ENCODE peak calls at places on chromosomes 2 and 18, in five cellular contexts. Y is NCI-H748 treated with DMSO at 0.1 percent for 48 hours, R is left ventricle myocardium inferior, X is NCI-H510A treated with DMSO at 0.1 percent for 48 hours, V is erythroblast. B is an unnamed sample.
A peak's percentile ranks its signal among the peaks of the same experiment; 100 is the strongest.

GRCh38 chr2:30412392-30413321 is 34.4 kb upstream of the LCLAT1 start:
- DNase-seq in Y (no peak), R (peak; percentile 63), X (no peak), V (no peak), B (no peak)

GRCh38 chr2:40244251-40245010 is 207.5 kb downstream of the SLC8A1 start:
- DNase-seq in Y (peak; percentile 44), R (peak; percentile 26), X (peak; percentile 26), V (peak; percentile 8), B (peak; percentile 55)

GRCh38 chr18:61435064-61435652 is 101.9 kb downstream of the CDH20 start:
- DNase-seq in Y (no peak), R (no peak), X (no peak), V (peak; percentile 36), B (no peak)

GRCh38 chr2:174344716-174345472 is 10.1 kb downstream of the SP9 start:
- DNase-seq in Y (peak; percentile 26), R (no peak), X (peak; percentile 97), V (peak; percentile 56), B (peak; percentile 43)

GRCh38 chr18:39435209-39435608 is 1869.6 kb upstream of the CELF4 start:
- DNase-seq in Y (no peak), R (no peak), X (no peak), V (no peak), B (no peak)

GRCh38 chr2:171655584-171655983 is 31.7 kb upstream of the DYNC1I2 start:
- DNase-seq in Y (no peak), R (no peak), X (no peak), V (no peak), B (no peak)

GRCh38 chr18:34729264-34729663 is 19.2 kb downstream of the DTNA start:
- DNase-seq in Y (no peak), R (no peak), X (peak; percentile 51), V (peak; percentile 19), B (no peak)

GRCh38 chr2:150824118-150824517 is 336.7 kb upstream of the RND3 start:
- DNase-seq in Y (no peak), R (no peak), X (no peak), V (no peak), B (no peak)

GRCh38 chr18:39485696-39486095 is 1920.1 kb upstream of the CELF4 start:
- DNase-seq in Y (no peak), R (no peak), X (no peak), V (no peak), B (no peak)

GRCh38 chr2:150020937-150021673 is 433.5 kb upstream of the MMADHC start:
- DNase-seq in Y (no peak), R (no peak), X (no peak), V (no peak), B (no peak)

GRCh38 chr2:86224645-86225355 is 25.5 kb downstream of the MRPL35 start:
- DNase-seq in Y (no peak), R (no peak), X (no peak), V (no peak), B (no peak)

GRCh38 chr2:30721241-30721640 is 86.0 kb downstream of the CAPN13 start:
- DNase-seq in Y (no peak), R (no peak), X (no peak), V (no peak), B (no peak)

GRCh38 chr2:121748202-121748601 is 7.2 kb upstream of the TSN start:
- DNase-seq in Y (no peak), R (no peak), X (no peak), V (peak; percentile 54), B (no peak)

GRCh38 chr18:55953326-55953725 is 365.3 kb upstream of the TCF4 start:
- DNase-seq in Y (no peak), R (no peak), X (no peak), V (no peak), B (no peak)

GRCh38 chr18:36095936-36096519 is 28.7 kb upstream of the RPRD1A start:
- DNase-seq in Y (peak; percentile 64), R (no peak), X (peak; percentile 85), V (peak; percentile 87), B (peak; percentile 59)

GRCh38 chr18:63843008-63843407 is 44.5 kb upstream of the SERPINB2 start:
- DNase-seq in Y (no peak), R (no peak), X (no peak), V (no peak), B (no peak)

GRCh38 chr18:22800551-22800951 is 132.6 kb upstream of the RBBP8 start:
- DNase-seq in Y (no peak), R (no peak), X (no peak), V (no peak), B (no peak)

GRCh38 chr2:239882335-239882734 is 142.8 kb downstream of the NDUFA10 start:
- DNase-seq in Y (peak; percentile 6), R (no peak), X (no peak), V (peak; percentile 71), B (peak; percentile 43)

GRCh38 chr2:40118622-40119021 is 333.3 kb downstream of the SLC8A1 start:
- DNase-seq in Y (no peak), R (no peak), X (peak; percentile 54), V (no peak), B (no peak)

GRCh38 chr2:197258580-197258979 is 52.0 kb downstream of the ANKRD44 start:
- DNase-seq in Y (no peak), R (no peak), X (no peak), V (no peak), B (no peak)

GRCh38 chr2:157897106-157897971 is 21.2 kb upstream of the ACVR1 start:
- DNase-seq in Y (no peak), R (no peak), X (no peak), V (no peak), B (no peak)

GRCh38 chr2:164792316-164793127 is 49.1 kb downstream of the COBLL1 start:
- DNase-seq in Y (no peak), R (no peak), X (no peak), V (peak; percentile 58), B (no peak)

GRCh38 chr2:197071213-197071612 is 144.7 kb upstream of the PGAP1 start:
- DNase-seq in Y (no peak), R (no peak), X (no peak), V (no peak), B (no peak)

GRCh38 chr2:10366601-10367270 is 64.0 kb downstream of the HPCAL1 start:
- DNase-seq in Y (no peak), R (no peak), X (no peak), V (no peak), B (no peak)

GRCh38 chr2:100978582-100979051 is 23.5 kb upstream of the RPL31 start:
- DNase-seq in Y (no peak), R (no peak), X (no peak), V (no peak), B (no peak)

GRCh38 chr18:13372405-13372995 is 153.9 kb downstream of the LDLRAD4 start:
- DNase-seq in Y (no peak), R (no peak), X (no peak), V (no peak), B (no peak)

GRCh38 chr2:15845737-15846405 is 94.5 kb upstream of the MYCN start:
- DNase-seq in Y (no peak), R (no peak), X (no peak), V (no peak), B (no peak)

GRCh38 chr2:222627764-222628163 is 28.1 kb downstream of the FARSB start:
- DNase-seq in Y (no peak), R (no peak), X (no peak), V (no peak), B (no peak)

GRCh38 chr2:20501974-20502373 is 55.1 kb downstream of the RHOB start:
- DNase-seq in Y (no peak), R (no peak), X (no peak), V (no peak), B (no peak)

GRCh38 chr2:213164263-213164662 is 12.9 kb upstream of the IKZF2 start:
- DNase-seq in Y (no peak), R (no peak), X (no peak), V (no peak), B (no peak)

GRCh38 chr2:60890393-60890707 is 9.0 kb downstream of the REL start:
- DNase-seq in Y (no peak), R (no peak), X (no peak), V (peak; percentile 25), B (no peak)

B was measured in NCI-H345.